ENCODE peak calls at places on chromosomes 5 and 9, in five cellular contexts. P, Y, S, G and Z are unnamed samples.

GRCh38 chr5:125928663-125929062 is 494.5 kb upstream of the GRAMD2B start:
- DNase-seq in P (no peak), Y (no peak), S (no peak), G (peak), Z (no peak)

GRCh38 chr5:139903805-139904565 is 108.4 kb downstream of the PSD2 start:
- DNase-seq in P (peak), Y (no peak), S (no peak), G (no peak), Z (no peak)

GRCh38 chr5:91332267-91333044 is 50.7 kb downstream of the ARRDC3 start:
- DNase-seq in P (no peak), Y (no peak), S (no peak), G (peak), Z (no peak)

GRCh38 chr5:149367249-149367971 is 9.6 kb downstream of the PCYOX1L start:
- DNase-seq in P (no peak), Y (no peak), S (peak), G (peak), Z (no peak)

GRCh38 chr9:99040911-99041582 is 63.9 kb upstream of the TGFBR1 start:
- DNase-seq in P (no peak), Y (no peak), S (no peak), G (peak), Z (peak)

GRCh38 chr9:116641292-116642059 is 45.6 kb upstream of the TRIM32 start:
- DNase-seq in P (no peak), Y (no peak), S (no peak), G (peak), Z (no peak)

GRCh38 chr5:159805021-159805420 is 111.3 kb upstream of the ADRA1B start:
- DNase-seq in P (no peak), Y (no peak), S (no peak), G (no peak), Z (no peak)

GRCh38 chr9:88949425-88949824 is 41.8 kb upstream of the S1PR3 start:
- DNase-seq in P (no peak), Y (no peak), S (no peak), G (peak), Z (peak)

GRCh38 chr5:1543398-1544293 is 19.9 kb upstream of the LPCAT1 start:
- DNase-seq in P (no peak), Y (no peak), S (no peak), G (peak), Z (no peak)

GRCh38 chr9:83013867-83014605 is 48.9 kb downstream of the RASEF start:
- DNase-seq in P (no peak), Y (no peak), S (no peak), G (no peak), Z (no peak)

GRCh38 chr5:34498582-34498981 is 157.5 kb upstream of the RAI14 start:
- DNase-seq in P (no peak), Y (no peak), S (no peak), G (no peak), Z (no peak)

GRCh38 chr5:39648539-39649200 is 223.9 kb upstream of the DAB2 start:
- DNase-seq in P (no peak), Y (no peak), S (peak), G (no peak), Z (no peak)

GRCh38 chr5:138635708-138636107 is 60.5 kb upstream of the HSPA9 start:
- DNase-seq in P (no peak), Y (no peak), S (no peak), G (no peak), Z (no peak)

GRCh38 chr9:78001946-78002731 is 29.5 kb downstream of the GNAQ start:
- DNase-seq in P (no peak), Y (no peak), S (no peak), G (peak), Z (no peak)

GRCh38 chr5:96196890-96197289 is 235.2 kb upstream of the ELL2 start:
- DNase-seq in P (no peak), Y (no peak), S (no peak), G (no peak), Z (no peak)

GRCh38 chr9:109182940-109183798 is 16.1 kb upstream of the FRRS1L start:
- DNase-seq in P (no peak), Y (no peak), S (peak), G (peak), Z (no peak)

GRCh38 chr5:98514106-98514665 is 259.3 kb upstream of the RGMB start:
- DNase-seq in P (no peak), Y (no peak), S (no peak), G (no peak), Z (no peak)

GRCh38 chr9:93303806-93304573 is 120.1 kb downstream of the WNK2 start:
- DNase-seq in P (no peak), Y (peak), S (peak), G (no peak), Z (no peak)

GRCh38 chr5:10301266-10301665 is 6.4 kb downstream of the CMBL start:
- DNase-seq in P (no peak), Y (no peak), S (peak), G (no peak), Z (no peak)

DNA sequence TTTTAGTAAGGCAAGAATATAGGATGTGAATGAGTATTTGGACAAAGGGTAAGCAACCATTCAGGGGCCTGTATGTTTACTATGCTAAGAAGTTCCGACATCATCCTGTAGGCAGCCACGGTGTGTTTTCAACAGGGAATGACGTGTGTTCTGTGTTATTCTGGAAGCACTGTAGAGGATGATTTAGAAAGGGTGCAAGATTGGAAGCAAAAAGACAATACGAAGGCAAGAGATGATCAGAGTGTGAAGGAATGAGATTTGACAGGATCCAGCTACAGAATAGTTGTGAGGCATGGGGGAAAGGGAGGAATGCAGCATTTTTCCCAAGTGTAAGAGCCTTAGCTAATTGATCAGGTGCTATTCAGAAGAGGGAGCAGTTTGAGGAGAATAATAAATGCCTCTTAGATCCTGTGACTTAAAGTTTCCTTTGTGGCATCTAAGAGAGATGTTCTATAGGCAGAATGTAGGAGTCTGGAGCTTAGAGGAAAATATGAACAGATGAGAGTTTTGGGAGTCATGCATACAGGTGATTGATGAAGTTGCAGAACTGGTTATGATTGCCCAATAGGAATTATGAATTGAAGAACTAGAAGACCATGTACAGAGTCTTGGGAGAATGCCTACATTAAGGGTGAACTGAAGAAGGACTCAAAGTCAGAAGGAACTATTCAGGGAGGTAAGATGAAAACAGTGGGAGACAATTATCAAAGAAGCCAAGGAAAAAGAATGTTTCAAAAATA is 2.5 kb downstream of the SMC5 start:
- DNase-seq in P (no peak), Y (no peak), S (no peak), G (no peak), Z (no peak)
- H3K4me3 ChIP-seq in P (no peak), Y (no peak), S (no peak), G (no peak), Z (no peak)

DNA sequence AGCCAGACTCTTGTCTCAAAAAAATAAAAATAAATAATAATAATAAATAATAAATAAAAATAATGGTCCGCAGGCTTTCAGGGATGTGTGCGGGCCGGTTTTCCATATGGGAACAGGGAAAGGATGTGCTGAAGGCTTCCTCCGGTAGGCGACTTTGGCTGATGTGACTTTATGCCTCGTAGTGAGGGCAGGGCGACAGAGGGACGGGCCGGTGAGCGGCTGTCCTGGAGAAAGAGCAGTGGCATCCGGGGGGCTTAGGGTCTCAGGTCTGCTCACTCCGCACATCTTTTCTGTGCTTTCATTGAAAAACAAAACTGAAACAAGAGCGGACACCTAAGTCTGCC is 811 bp upstream of the PRRX2 start:
- DNase-seq in P (no peak), Y (no peak), S (no peak), G (no peak), Z (no peak)
- H3K4me3 ChIP-seq in P (peak), Y (peak), S (no peak), G (no peak), Z (no peak)

GRCh38 chr5:174664180-174664850 is 60.1 kb upstream of the MSX2 start:
- DNase-seq in P (no peak), Y (no peak), S (no peak), G (no peak), Z (no peak)

GRCh38 chr5:174668349-174668748 is 56.0 kb upstream of the MSX2 start:
- DNase-seq in P (no peak), Y (no peak), S (no peak), G (no peak), Z (no peak)

GRCh38 chr5:174667526-174667925 is 56.9 kb upstream of the MSX2 start:
- DNase-seq in P (no peak), Y (no peak), S (no peak), G (no peak), Z (no peak)

GRCh38 chr5:174665347-174665746 is 59.0 kb upstream of the MSX2 start:
- DNase-seq in P (no peak), Y (no peak), S (no peak), G (no peak), Z (no peak)
- H3K4me3 ChIP-seq in P (no peak), Y (no peak), S (no peak), G (no peak), Z (no peak)

GRCh38 chr9:122228906-122229837 is at the start of gene LHX6:
- DNase-seq in P (no peak), Y (no peak), S (no peak), G (peak), Z (no peak)
- H3K4me3 ChIP-seq in P (peak), Y (peak), S (no peak), G (no peak), Z (peak)